ENCODE peak calls at places on chromosomes 1 and 21, in six cellular contexts. P, J, V, K, D and E are unnamed samples. For H3K27me3, the result is how much of the 10 kb centered on the place peaks cover.

GRCh38 chr1:13730751-13731482 is 30.9 kb downstream of the PRDM2 start:
- DNase-seq in K (peak), D (no peak), P (peak), J (no peak), V (no peak), E (no peak)

GRCh38 chr1:27018316-27018715 is 5.7 kb upstream of the TENT5B start:
- DNase-seq in V (no peak), D (no peak), P (no peak), J (no peak), K (no peak), E (no peak)

GRCh38 chr1:27161594-27161993 is 6.7 kb upstream of the SLC9A1 start:
- DNase-seq in K (peak), D (no peak), J (no peak), V (no peak), P (peak), E (no peak)

GRCh38 chr1:38586993-38587646 is 272.5 kb downstream of the RRAGC start:
- DNase-seq in J (peak), P (peak), V (peak), D (peak), K (peak), E (peak)

GRCh38 chr1:37338658-37339057 is 135.7 kb upstream of the ZC3H12A start:
- DNase-seq in K (no peak), V (no peak), D (no peak), J (no peak), P (no peak), E (no peak)

GRCh38 chr21:42798106-42798505 is 81.2 kb downstream of the WDR4 start:
- DNase-seq in D (no peak), P (no peak), V (no peak), J (no peak), K (no peak), E (no peak)

GRCh38 chr1:116825400-116825734 is 71.1 kb downstream of the CD2 start:
- DNase-seq in V (no peak), P (peak), D (no peak), J (no peak), K (no peak), E (no peak)

GRCh38 chr1:115160728-115161127 is 71.4 kb upstream of the TSPAN2 start:
- DNase-seq in J (no peak), D (no peak), P (no peak), K (no peak), V (no peak), E (no peak)

GRCh38 chr21:43758132-43758619 is 17.9 kb downstream of the CSTB start:
- DNase-seq in V (no peak), K (no peak), D (no peak), J (no peak), P (no peak), E (no peak)

GRCh38 chr1:186494832-186495271 is 33.9 kb upstream of the PDC start:
- DNase-seq in V (no peak), J (no peak), D (no peak), K (no peak), P (no peak), E (no peak)

GRCh38 chr1:45864765-45865164 is 61.4 kb downstream of the MAST2 start:
- DNase-seq in K (no peak), P (no peak), V (no peak), D (no peak), J (no peak), E (no peak)

GRCh38 chr1:24048205-24048869 is 63.6 kb downstream of the MYOM3 start:
- DNase-seq in D (no peak), J (no peak), P (no peak), V (no peak), K (no peak), E (no peak)

GRCh38 chr1:45796381-45796780 is 7.0 kb upstream of the MAST2 start:
- DNase-seq in J (no peak), D (no peak), K (no peak), P (no peak), V (no peak), E (no peak)

GRCh38 chr1:62295921-62296451 is 23.2 kb downstream of the KANK4 start:
- DNase-seq in P (no peak), D (no peak), V (no peak), K (peak), J (no peak), E (no peak)

GRCh38 chr1:92029241-92029922 is 403 bp upstream of the EPHX4 start:
- DNase-seq in J (no peak), D (no peak), K (no peak), V (no peak), P (no peak), E (no peak)

GRCh38 chr1:183467687-183468086 is 4.6 kb upstream of the SMG7 start:
- DNase-seq in J (no peak), K (no peak), V (no peak), D (peak), P (no peak), E (no peak)

GRCh38 chr1:7576946-7577657 is 194.0 kb upstream of the VAMP3 start:
- DNase-seq in D (no peak), K (no peak), P (peak), J (peak), V (no peak), E (no peak)

GRCh38 chr21:46556802-46557201 is 48.1 kb downstream of the S100B start:
- DNase-seq in K (no peak), D (no peak), V (no peak), P (no peak), J (no peak), E (no peak)

GRCh38 chr1:107404756-107405155 is 263.9 kb downstream of the NTNG1 start:
- DNase-seq in D (no peak), P (no peak), J (no peak), K (no peak), V (no peak), E (no peak)

GRCh38 chr1:226605573-226605950 is 57.0 kb downstream of the STUM start:
- DNase-seq in V (no peak), J (no peak), P (no peak), D (no peak), K (no peak), E (no peak)

GRCh38 chr1:28437260-28437923 is 67.9 kb downstream of the PHACTR4 start:
- DNase-seq in P (no peak), D (peak), K (no peak), J (peak), V (no peak), E (peak)

GRCh38 chr1:201310986-201311355 is 27.7 kb downstream of the PKP1 start:
- DNase-seq in P (no peak), J (no peak), D (no peak), V (no peak), K (no peak), E (no peak)

GRCh38 chr1:39539252-39539790 is 37.3 kb downstream of the PABPC4 start:
- DNase-seq in P (peak), D (peak), J (peak), K (peak), V (peak), E (peak)

GRCh38 chr21:15895142-15896106 is 165.6 kb downstream of the USP25 start:
- DNase-seq in J (no peak), V (no peak), P (no peak), D (no peak), K (no peak), E (no peak)

GRCh38 chr1:234409328-234409727 is 36.1 kb downstream of the COA6 start:
- DNase-seq in P (no peak), J (no peak), D (no peak), K (no peak), V (no peak), E (no peak)

GRCh38 chr1:112337028-112337531 is 58.9 kb upstream of the CTTNBP2NL start:
- DNase-seq in D (peak), V (no peak), P (peak), K (no peak), J (peak), E (no peak)

GRCh38 chr1:218259800-218260199 is 25.3 kb upstream of the RRP15 start:
- DNase-seq in V (no peak), J (peak), P (peak), K (no peak), D (peak), E (no peak)

GRCh38 chr1:21668232-21669032 is 725 bp downstream of the RAP1GAP start:
- DNase-seq in V (no peak), P (peak), K (no peak), D (no peak), J (no peak), E (no peak)

GRCh38 chr1:21670956-21671902 is 2.1 kb upstream of the RAP1GAP start:
- DNase-seq in P (peak), J (no peak), V (no peak), D (no peak), K (no peak), E (no peak)

GRCh38 chr1:21669033-21669286 is 197 bp downstream of the RAP1GAP start:
- DNase-seq in K (no peak), D (no peak), P (no peak), V (no peak), J (no peak), E (no peak)

GRCh38 chr1:21670059-21670881 is 1.1 kb upstream of the RAP1GAP start:
- DNase-seq in D (no peak), V (no peak), K (no peak), P (peak), J (no peak), E (no peak)

GRCh38 chr1:21669287-21670058 is at the start of gene RAP1GAP:
- DNase-seq in P (peak), D (peak), J (no peak), K (no peak), V (no peak), E (no peak)
- H3K9ac ChIP-seq in P (peak), D (peak), J (no peak), K (no peak), V (peak), E (peak)

GRCh38 chr1:220527279-220528048 is 472 bp upstream of the MARK1 start:
- DNase-seq in J (no peak), P (no peak), K (no peak), D (no peak), V (no peak), E (no peak)

GRCh38 chr1:220528049-220528678 is at the start of gene MARK1:
- DNase-seq in D (no peak), K (no peak), V (no peak), P (no peak), J (no peak), E (peak)

GRCh38 chr1:220526294-220526693 is 1.6 kb upstream of the MARK1 start:
- DNase-seq in P (no peak), J (no peak), D (peak), V (no peak), K (no peak), E (no peak)

GRCh38 chr1:220528679-220529529 is 968 bp downstream of the MARK1 start:
- DNase-seq in K (no peak), J (no peak), P (no peak), V (no peak), D (no peak), E (peak)

DNA sequence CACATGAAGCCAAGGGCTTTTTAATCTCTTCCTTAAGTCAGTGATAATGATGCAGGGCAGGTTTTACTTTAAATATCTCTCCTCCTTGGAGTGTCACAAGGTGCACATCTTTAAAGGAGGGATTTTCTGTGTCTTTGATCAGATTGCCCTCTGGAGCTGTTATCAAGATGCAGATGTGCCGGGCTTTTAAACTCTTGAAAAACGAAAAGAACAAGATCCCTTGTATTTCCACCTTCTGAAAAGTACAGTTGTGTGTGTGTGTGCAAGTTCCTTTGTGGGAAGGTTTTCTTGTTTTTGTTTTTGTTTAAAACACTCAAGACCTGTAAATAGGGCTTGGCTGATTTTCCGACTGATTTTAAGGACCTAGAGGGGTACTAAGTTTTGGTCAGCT is 1.6 kb downstream of the MARK1 start:
- DNase-seq in D (no peak), J (no peak), V (no peak), P (no peak), K (no peak), E (no peak)
- H3K27me3 ChIP-seq in D (under half), J (under half), V (under half), P (under half), K (under half), E (under half)

DNA sequence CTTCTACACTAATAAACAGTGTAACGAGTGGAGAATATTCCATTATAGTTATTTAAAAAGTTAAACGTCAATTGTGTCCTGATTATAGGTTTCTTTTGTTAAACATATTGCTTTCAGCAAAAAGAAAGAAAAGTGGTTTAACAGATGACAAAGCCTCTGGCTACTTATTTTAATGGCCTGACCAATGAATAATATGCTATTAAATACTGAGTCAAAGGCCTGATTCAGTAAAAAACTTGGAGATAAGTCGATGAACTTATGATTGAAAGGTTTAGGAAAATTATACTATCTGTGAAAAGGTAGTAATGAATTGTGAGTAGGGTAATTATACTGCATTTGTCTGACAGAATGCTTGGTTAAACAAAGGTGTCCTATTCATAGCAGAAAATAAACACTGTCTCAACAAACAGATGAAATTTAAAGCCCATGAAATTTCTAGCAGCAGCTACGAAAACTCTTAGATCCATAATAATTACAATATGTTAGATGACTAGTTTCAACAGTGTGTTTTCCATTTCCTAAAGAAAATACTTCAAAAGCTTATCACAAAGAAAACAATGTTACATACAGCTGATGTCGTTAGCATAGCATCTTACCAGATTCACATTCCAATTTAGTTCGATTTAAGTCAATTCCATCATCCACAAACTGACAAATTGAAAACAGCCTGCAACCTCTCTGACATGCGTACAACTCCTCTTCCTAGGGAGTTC is 6.2 kb downstream of the TMEM59 start:
- DNase-seq in V (no peak), P (no peak), D (no peak), J (no peak), K (no peak), E (no peak)
- TF ChIP-seq ZNF274 in V (no peak), P (no peak), D (no peak), J (no peak), K (no peak), E (no peak)

DNA sequence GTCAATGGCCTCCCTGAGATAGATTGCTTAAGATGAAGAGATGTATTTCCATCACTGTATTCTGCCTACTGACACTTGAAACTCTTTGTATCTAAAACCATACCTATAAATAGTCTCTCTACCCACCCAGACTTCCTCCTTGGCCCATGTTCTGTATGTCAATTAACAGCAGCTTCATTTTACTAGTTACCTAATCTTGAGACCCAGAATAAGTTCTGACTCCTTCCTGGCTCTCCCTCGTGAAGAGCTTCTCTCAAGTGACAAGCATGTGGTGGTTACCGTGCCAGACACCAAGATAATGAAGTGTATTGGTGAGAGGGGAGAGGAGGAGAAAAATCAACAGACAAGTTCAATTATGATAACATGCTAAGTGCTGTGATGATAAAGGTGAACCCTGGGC is 128.8 kb upstream of the RAVER2 start:
- DNase-seq in K (no peak), V (no peak), P (no peak), J (no peak), D (no peak), E (no peak)
- H3K9ac ChIP-seq in K (no peak), V (no peak), P (no peak), J (no peak), D (no peak), E (no peak)

GRCh38 chr1:223264529-223264928 is 99.4 kb downstream of the SUSD4 start:
- DNase-seq in K (no peak), P (peak), J (no peak), V (no peak), D (no peak), E (no peak)
- H3K27me3 ChIP-seq in K (under half), P (under half), J (under half), V (under half), D (under half), E (under half)